ENCODE peak calls at places on chromosomes 7 and 10, in five cellular contexts. Y is CD8-positive, alpha-beta T cell; L is PC-3; Q is transverse colon; U is naive thymus-derived CD4-positive, alpha-beta T cell. A is an unnamed sample. For H3K4me1 and H3K36me3, the result is how much of the 10 kb centered on the place peaks cover.

GRCh38 chr10:131977323-131978096 is 4.2 kb downstream of the BNIP3 start:
- DNase-seq in Q (no peak), L (no peak), U (no peak), Y (no peak), A (no peak)

GRCh38 chr10:28587970-28588290 is 55.0 kb downstream of the WAC start:
- DNase-seq in U (no peak), Q (no peak), Y (no peak), L (no peak), A (peak)

GRCh38 chr7:101590663-101591435 is 38.2 kb downstream of the MYL10 start:
- DNase-seq in U (no peak), Q (no peak), L (no peak), Y (no peak), A (no peak)

GRCh38 chr10:77827383-77827782 is 99.2 kb downstream of the DLG5 start:
- DNase-seq in L (peak), U (no peak), Y (no peak), Q (no peak), A (no peak)

GRCh38 chr7:101315336-101315735 is 6.3 kb downstream of the IFT22 start:
- DNase-seq in L (peak), U (peak), Q (peak), Y (no peak), A (peak)

GRCh38 chr10:124898493-124898892 is 43.4 kb upstream of the ZRANB1 start:
- DNase-seq in U (no peak), L (no peak), Y (no peak), Q (peak), A (no peak)

GRCh38 chr10:21626457-21627161 is 92.6 kb downstream of the MLLT10 start:
- DNase-seq in L (peak), Q (no peak), Y (no peak), U (no peak), A (peak)

GRCh38 chr10:116621934-116622655 is 1.3 kb downstream of the PNLIPRP2 start:
- DNase-seq in L (no peak), Y (no peak), Q (no peak), U (no peak), A (no peak)

GRCh38 chr10:65340340-65340739 is 1585.5 kb upstream of the LRRTM3 start:
- DNase-seq in L (peak), U (no peak), Y (no peak), Q (no peak), A (no peak)

GRCh38 chr10:14220026-14220425 is 110.7 kb downstream of the FRMD4A start:
- DNase-seq in Q (no peak), Y (no peak), U (no peak), L (no peak), A (no peak)

GRCh38 chr7:81624021-81624630 is 145.7 kb downstream of the HGF start:
- DNase-seq in L (peak), U (no peak), Y (no peak), Q (no peak), A (no peak)

GRCh38 chr7:81627565-81628287 is 142.1 kb downstream of the HGF start:
- DNase-seq in Q (no peak), Y (no peak), U (no peak), L (peak), A (peak)

GRCh38 chr7:81624650-81625310 is 145.1 kb downstream of the HGF start:
- DNase-seq in Q (no peak), L (no peak), U (no peak), Y (no peak), A (peak)

GRCh38 chr7:81625311-81625651 is 144.6 kb downstream of the HGF start:
- DNase-seq in Y (no peak), Q (no peak), L (no peak), U (no peak), A (peak)

DNA sequence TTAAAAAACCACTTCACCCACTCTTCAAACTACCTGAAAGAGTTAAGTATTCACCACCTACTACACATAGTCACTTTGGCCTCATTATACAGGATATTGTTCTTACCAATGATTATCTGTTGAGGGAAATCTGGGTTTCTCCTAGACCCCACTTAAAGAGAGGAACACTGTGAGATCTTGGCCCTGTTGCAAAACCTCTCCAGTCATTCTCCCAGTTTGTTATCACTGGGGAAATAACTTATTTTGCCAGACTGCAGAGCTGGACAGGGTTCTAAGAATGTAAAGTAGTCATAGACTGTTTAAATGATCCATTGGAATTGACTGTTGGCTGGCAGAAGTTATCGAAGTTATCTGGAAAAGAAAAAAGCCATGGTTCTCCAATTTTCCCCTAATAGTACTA is 143.8 kb downstream of the HGF start:
- DNase-seq in Q (no peak), U (no peak), L (no peak), Y (no peak), A (peak)
- H3K4me1 ChIP-seq in Q (under half), U (under half), L (under half), Y (under half), A (under half)

DNA sequence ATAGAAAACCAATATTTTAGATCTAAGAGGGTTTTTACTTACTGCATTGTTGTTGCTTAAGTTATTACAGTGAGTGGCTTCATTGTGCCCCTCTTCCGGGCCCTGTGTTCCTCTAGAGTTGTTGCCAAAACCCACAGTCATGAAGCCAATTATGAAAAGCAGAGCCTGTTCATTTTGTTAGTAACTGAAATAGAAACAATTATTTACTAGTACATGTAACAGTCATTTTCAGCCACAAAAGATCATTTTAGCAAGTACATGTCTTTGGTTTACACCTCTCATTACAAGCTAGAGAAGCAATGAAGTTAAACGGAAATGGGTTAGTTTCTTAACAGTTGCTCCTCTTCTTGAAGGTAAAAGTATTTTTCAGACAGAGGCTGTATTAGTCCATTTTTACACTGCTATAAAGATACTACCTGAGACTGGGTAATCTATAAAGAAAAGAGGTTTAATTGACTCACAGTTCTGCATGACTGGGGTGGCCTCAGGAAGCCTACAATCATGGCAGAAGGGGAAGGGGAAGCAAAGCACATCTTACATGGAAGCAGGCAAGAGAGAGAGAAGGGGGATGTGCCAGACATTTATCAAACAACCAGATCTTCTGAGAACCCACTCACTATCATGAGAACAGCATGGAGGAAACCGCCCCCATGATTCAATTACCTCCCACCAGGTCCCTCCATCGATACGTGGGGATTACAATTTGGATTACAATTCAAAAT is 380.5 kb downstream of the SFMBT2 start:
- DNase-seq in U (no peak), Y (no peak), L (no peak), Q (no peak), A (no peak)
- H3K36me3 ChIP-seq in U (under half), Y (under half), L (under half), Q (under half), A (under half)

GRCh38 chr7:93707249-93707648 is 132.7 kb upstream of the CALCR start:
- DNase-seq in L (no peak), Q (no peak), U (no peak), Y (no peak), A (no peak)
- H3K4me3 ChIP-seq in L (no peak), Q (no peak), U (no peak), Y (no peak), A (no peak)

GRCh38 chr10:121880842-121881423 is 46.9 kb downstream of the ATE1 start:
- DNase-seq in L (no peak), Q (no peak), U (no peak), Y (no peak), A (peak)

DNA sequence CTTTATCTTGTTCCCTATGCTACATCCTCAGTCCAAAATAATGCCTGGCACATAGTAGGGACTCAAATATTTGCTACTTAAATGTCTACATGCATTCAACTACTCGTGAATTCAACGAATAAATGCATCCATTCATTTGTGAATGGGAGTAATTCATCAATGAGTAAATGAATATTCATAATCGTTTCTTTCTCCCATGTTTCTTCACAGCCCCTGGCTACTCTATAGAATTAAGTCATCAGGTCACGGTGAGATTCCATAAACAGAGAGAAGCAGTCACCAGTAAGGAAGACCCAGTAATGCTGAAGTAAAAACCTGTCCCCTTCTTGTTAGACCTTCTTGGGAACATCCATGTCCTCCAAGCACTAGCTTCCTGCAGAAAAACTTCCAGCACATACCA is 48.4 kb downstream of the ATE1 start:
- DNase-seq in Q (no peak), Y (no peak), U (no peak), L (no peak), A (no peak)
- H3K4me1 ChIP-seq in Q (under half), Y (under half), U (under half), L (under half), A (under half)

DNA sequence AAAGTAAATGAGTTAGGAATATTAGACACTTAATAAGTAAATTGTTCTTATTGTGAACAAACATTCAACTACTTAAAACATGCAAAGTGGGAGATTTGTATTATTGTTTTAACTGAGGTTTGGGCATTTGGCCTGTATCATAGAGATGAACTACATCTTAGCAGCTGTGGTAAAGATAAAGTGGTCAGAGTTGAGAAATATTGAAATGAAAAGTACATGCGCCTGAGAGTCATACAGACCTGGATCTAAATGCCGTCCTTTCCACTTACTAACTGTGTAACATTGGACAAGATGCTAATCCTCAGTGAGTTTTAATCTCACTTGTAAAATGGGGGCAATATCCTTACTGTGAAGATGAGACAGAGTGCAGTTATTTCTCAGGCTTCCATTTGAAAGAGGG is 74.5 kb downstream of the KMT2E start:
- DNase-seq in U (no peak), L (no peak), Y (no peak), Q (no peak), A (no peak)
- H3K36me3 ChIP-seq in U (under half), L (under half), Y (under half), Q (under half), A (half or more)